ENCODE peak calls at places on chromosomes 11 and 22, in ten cellular contexts. One of them, this sample, is unnamed.

GRCh38 chr11:46537851-46538295 is 56.0 kb downstream of the AMBRA1 start:
- DNase-seq in brain microvascular endothelial cell: peak; percentile 59
- DNase-seq in suprapubic skin: no peak
- DNase-seq in body of pancreas: peak; percentile 66
- DNase-seq in HAP-1: no peak
- DNase-seq in heart left ventricle: peak; percentile 63
- DNase-seq in HCT116: peak; percentile 68
- DNase-seq in right atrium auricular region: no peak
- DNase-seq in mesendoderm: peak; percentile 96
- DNase-seq in uterus: peak; percentile 54
- DNase-seq in this sample: peak; percentile 81

GRCh38 chr11:72224587-72225410 is at the start of gene INPPL1:
- DNase-seq in HCT116: no peak
- DNase-seq in right atrium auricular region: peak; percentile 58
- DNase-seq in heart left ventricle: peak; percentile 63
- DNase-seq in mesendoderm: peak; percentile 70
- DNase-seq in brain microvascular endothelial cell: no peak
- DNase-seq in suprapubic skin: no peak
- DNase-seq in HAP-1: peak; percentile 77
- DNase-seq in body of pancreas: peak; percentile 66
- DNase-seq in uterus: peak; percentile 57
- DNase-seq in this sample: peak; percentile 90

GRCh38 chr11:23732026-23732425 is 764.8 kb upstream of the LUZP2 start:
- DNase-seq in right atrium auricular region: no peak
- DNase-seq in mesendoderm: peak; percentile 47
- DNase-seq in suprapubic skin: no peak
- DNase-seq in brain microvascular endothelial cell: peak; percentile 37
- DNase-seq in uterus: no peak
- DNase-seq in body of pancreas: no peak
- DNase-seq in HCT116: no peak
- DNase-seq in heart left ventricle: no peak
- DNase-seq in HAP-1: no peak
- DNase-seq in this sample: no peak

GRCh38 chr11:10885703-10886363 is 28.0 kb upstream of the ZBED5 start:
- DNase-seq in heart left ventricle: no peak
- DNase-seq in body of pancreas: no peak
- DNase-seq in brain microvascular endothelial cell: peak; percentile 54
- DNase-seq in suprapubic skin: no peak
- DNase-seq in right atrium auricular region: no peak
- DNase-seq in HAP-1: no peak
- DNase-seq in uterus: no peak
- DNase-seq in mesendoderm: no peak
- DNase-seq in HCT116: no peak
- DNase-seq in this sample: no peak

GRCh38 chr11:11629368-11629767 is 7.6 kb upstream of the GALNT18 start:
- DNase-seq in HAP-1: no peak
- DNase-seq in body of pancreas: no peak
- DNase-seq in right atrium auricular region: no peak
- DNase-seq in uterus: no peak
- DNase-seq in mesendoderm: no peak
- DNase-seq in brain microvascular endothelial cell: no peak
- DNase-seq in heart left ventricle: no peak
- DNase-seq in HCT116: no peak
- DNase-seq in suprapubic skin: no peak
- DNase-seq in this sample: no peak

GRCh38 chr11:123356539-123356938 is 73.5 kb upstream of the GRAMD1B start:
- DNase-seq in heart left ventricle: no peak
- DNase-seq in HCT116: no peak
- DNase-seq in uterus: no peak
- DNase-seq in right atrium auricular region: no peak
- DNase-seq in body of pancreas: no peak
- DNase-seq in brain microvascular endothelial cell: no peak
- DNase-seq in HAP-1: no peak
- DNase-seq in suprapubic skin: no peak
- DNase-seq in mesendoderm: no peak
- DNase-seq in this sample: no peak

GRCh38 chr22:27752771-27753170 is 48.8 kb downstream of the MN1 start:
- DNase-seq in suprapubic skin: no peak
- DNase-seq in uterus: peak; percentile 47
- DNase-seq in heart left ventricle: peak; percentile 83
- DNase-seq in HCT116: no peak
- DNase-seq in right atrium auricular region: peak; percentile 74
- DNase-seq in brain microvascular endothelial cell: peak; percentile 11
- DNase-seq in HAP-1: no peak
- DNase-seq in body of pancreas: no peak
- DNase-seq in mesendoderm: no peak
- DNase-seq in this sample: peak; percentile 27

GRCh38 chr11:32469791-32470190 is 34.5 kb upstream of the WT1 start:
- DNase-seq in right atrium auricular region: no peak
- DNase-seq in suprapubic skin: no peak
- DNase-seq in HCT116: no peak
- DNase-seq in brain microvascular endothelial cell: no peak
- DNase-seq in uterus: no peak
- DNase-seq in body of pancreas: no peak
- DNase-seq in mesendoderm: no peak
- DNase-seq in HAP-1: no peak
- DNase-seq in heart left ventricle: no peak
- DNase-seq in this sample: no peak

GRCh38 chr11:16924826-16925494 is 89.3 kb downstream of the PLEKHA7 start:
- DNase-seq in mesendoderm: peak; percentile 91
- DNase-seq in brain microvascular endothelial cell: peak; percentile 6
- DNase-seq in uterus: peak; percentile 23
- DNase-seq in right atrium auricular region: no peak
- DNase-seq in heart left ventricle: peak; percentile 62
- DNase-seq in HAP-1: peak; percentile 33
- DNase-seq in suprapubic skin: no peak
- DNase-seq in HCT116: peak; percentile 78
- DNase-seq in body of pancreas: peak; percentile 86
- DNase-seq in this sample: peak; percentile 87

GRCh38 chr11:104663190-104664140 is 234.8 kb downstream of the CASP12 start:
- DNase-seq in suprapubic skin: no peak
- DNase-seq in HAP-1: no peak
- DNase-seq in body of pancreas: no peak
- DNase-seq in heart left ventricle: no peak
- DNase-seq in HCT116: no peak
- DNase-seq in right atrium auricular region: no peak
- DNase-seq in mesendoderm: peak; percentile 31
- DNase-seq in uterus: no peak
- DNase-seq in brain microvascular endothelial cell: no peak
- DNase-seq in this sample: no peak

GRCh38 chr11:79262221-79262620 is 178.6 kb downstream of the TENM4 start:
- DNase-seq in brain microvascular endothelial cell: no peak
- DNase-seq in HCT116: no peak
- DNase-seq in HAP-1: no peak
- DNase-seq in suprapubic skin: no peak
- DNase-seq in body of pancreas: no peak
- DNase-seq in mesendoderm: no peak
- DNase-seq in heart left ventricle: no peak
- DNase-seq in right atrium auricular region: no peak
- DNase-seq in uterus: no peak
- DNase-seq in this sample: no peak
- H3K4me3 ChIP-seq in brain microvascular endothelial cell: no peak overlapping the region
- H3K4me3 ChIP-seq in HCT116: no peak overlapping the region
- H3K4me3 ChIP-seq in HAP-1: no peak overlapping the region
- H3K4me3 ChIP-seq in suprapubic skin: no peak overlapping the region
- H3K4me3 ChIP-seq in body of pancreas: no peak overlapping the region
- H3K4me3 ChIP-seq in mesendoderm: no peak overlapping the region
- H3K4me3 ChIP-seq in heart left ventricle: no peak overlapping the region
- H3K4me3 ChIP-seq in right atrium auricular region: no peak overlapping the region
- H3K4me3 ChIP-seq in uterus: no peak overlapping the region
- H3K4me3 ChIP-seq in this sample: no peak overlapping the region

GRCh38 chr11:44305643-44306468 is 4.1 kb downstream of the ALX4 start:
- DNase-seq in heart left ventricle: no peak
- DNase-seq in suprapubic skin: no peak
- DNase-seq in body of pancreas: peak; percentile 31
- DNase-seq in HAP-1: peak; percentile 35
- DNase-seq in uterus: no peak
- DNase-seq in right atrium auricular region: no peak
- DNase-seq in HCT116: no peak
- DNase-seq in brain microvascular endothelial cell: peak; percentile 9
- DNase-seq in mesendoderm: no peak
- DNase-seq in this sample: peak; percentile 89

GRCh38 chr11:44308256-44308922 is 1.6 kb downstream of the ALX4 start:
- DNase-seq in right atrium auricular region: no peak
- DNase-seq in suprapubic skin: no peak
- DNase-seq in mesendoderm: no peak
- DNase-seq in body of pancreas: no peak
- DNase-seq in uterus: no peak
- DNase-seq in HCT116: no peak
- DNase-seq in HAP-1: no peak
- DNase-seq in heart left ventricle: no peak
- DNase-seq in brain microvascular endothelial cell: no peak
- DNase-seq in this sample: peak; percentile 59

GRCh38 chr11:44307340-44308099 is 2.4 kb downstream of the ALX4 start:
- DNase-seq in HCT116: no peak
- DNase-seq in brain microvascular endothelial cell: no peak
- DNase-seq in right atrium auricular region: no peak
- DNase-seq in suprapubic skin: no peak
- DNase-seq in uterus: no peak
- DNase-seq in HAP-1: no peak
- DNase-seq in body of pancreas: no peak
- DNase-seq in mesendoderm: no peak
- DNase-seq in heart left ventricle: no peak
- DNase-seq in this sample: peak; percentile 50

GRCh38 chr11:44305149-44305642 is 4.7 kb downstream of the ALX4 start:
- DNase-seq in heart left ventricle: no peak
- DNase-seq in HCT116: no peak
- DNase-seq in suprapubic skin: no peak
- DNase-seq in right atrium auricular region: no peak
- DNase-seq in mesendoderm: no peak
- DNase-seq in uterus: no peak
- DNase-seq in HAP-1: no peak
- DNase-seq in body of pancreas: no peak
- DNase-seq in brain microvascular endothelial cell: no peak
- DNase-seq in this sample: no peak

GRCh38 chr11:44306469-44307244 is 3.3 kb downstream of the ALX4 start:
- DNase-seq in brain microvascular endothelial cell: no peak
- DNase-seq in HCT116: no peak
- DNase-seq in HAP-1: no peak
- DNase-seq in suprapubic skin: no peak
- DNase-seq in heart left ventricle: no peak
- DNase-seq in body of pancreas: no peak
- DNase-seq in uterus: no peak
- DNase-seq in right atrium auricular region: no peak
- DNase-seq in mesendoderm: no peak
- DNase-seq in this sample: peak; percentile 60
- H3K27me3 ChIP-seq in brain microvascular endothelial cell: peaks cover 93% of the 10 kb centered on the region
- H3K27me3 ChIP-seq in HCT116: no peaks in the 10 kb centered on the region
- H3K27me3 ChIP-seq in HAP-1: peaks cover 50% of the 10 kb centered on the region
- H3K27me3 ChIP-seq in suprapubic skin: peaks cover 100% of the 10 kb centered on the region
- H3K27me3 ChIP-seq in heart left ventricle: peaks cover 100% of the 10 kb centered on the region
- H3K27me3 ChIP-seq in body of pancreas: peaks cover 66% of the 10 kb centered on the region
- H3K27me3 ChIP-seq in uterus: peaks cover 35% of the 10 kb centered on the region
- H3K27me3 ChIP-seq in right atrium auricular region: peaks cover 47% of the 10 kb centered on the region
- H3K27me3 ChIP-seq in mesendoderm: peaks cover 80% of the 10 kb centered on the region
- H3K27me3 ChIP-seq in this sample: peaks cover 100% of the 10 kb centered on the region

GRCh38 chr11:6488831-6489230 is 7.5 kb downstream of the TIMM10B start:
- DNase-seq in right atrium auricular region: no peak
- DNase-seq in body of pancreas: no peak
- DNase-seq in HCT116: no peak
- DNase-seq in uterus: no peak
- DNase-seq in suprapubic skin: no peak
- DNase-seq in HAP-1: no peak
- DNase-seq in brain microvascular endothelial cell: no peak
- DNase-seq in heart left ventricle: no peak
- DNase-seq in mesendoderm: no peak
- DNase-seq in this sample: no peak
- H3K36me3 ChIP-seq in right atrium auricular region: peaks cover 38% of the 10 kb centered on the region
- H3K36me3 ChIP-seq in body of pancreas: no peaks in the 10 kb centered on the region
- H3K36me3 ChIP-seq in HCT116: peaks cover 12% of the 10 kb centered on the region
- H3K36me3 ChIP-seq in uterus: no peaks in the 10 kb centered on the region
- H3K36me3 ChIP-seq in suprapubic skin: peaks cover 64% of the 10 kb centered on the region
- H3K36me3 ChIP-seq in HAP-1: peaks cover 46% of the 10 kb centered on the region
- H3K36me3 ChIP-seq in brain microvascular endothelial cell: peaks cover 24% of the 10 kb centered on the region
- H3K36me3 ChIP-seq in heart left ventricle: peaks cover 95% of the 10 kb centered on the region
- H3K36me3 ChIP-seq in mesendoderm: no peaks in the 10 kb centered on the region
- H3K36me3 ChIP-seq in this sample: peaks cover 12% of the 10 kb centered on the region

GRCh38 chr22:49525366-49525765 is 302.3 kb downstream of the BRD1 start:
- DNase-seq in HAP-1: no peak
- DNase-seq in heart left ventricle: no peak
- DNase-seq in uterus: no peak
- DNase-seq in body of pancreas: no peak
- DNase-seq in HCT116: no peak
- DNase-seq in right atrium auricular region: no peak
- DNase-seq in brain microvascular endothelial cell: no peak
- DNase-seq in mesendoderm: no peak
- DNase-seq in suprapubic skin: no peak
- DNase-seq in this sample: no peak

GRCh38 chr22:49525776-49526535 is 301.7 kb downstream of the BRD1 start:
- DNase-seq in mesendoderm: no peak
- DNase-seq in HCT116: no peak
- DNase-seq in suprapubic skin: no peak
- DNase-seq in HAP-1: no peak
- DNase-seq in brain microvascular endothelial cell: no peak
- DNase-seq in uterus: no peak
- DNase-seq in heart left ventricle: no peak
- DNase-seq in right atrium auricular region: no peak
- DNase-seq in body of pancreas: no peak
- DNase-seq in this sample: no peak

GRCh38 chr22:49530671-49531532 is 296.8 kb downstream of the BRD1 start:
- DNase-seq in HAP-1: no peak
- DNase-seq in right atrium auricular region: no peak
- DNase-seq in body of pancreas: no peak
- DNase-seq in mesendoderm: no peak
- DNase-seq in brain microvascular endothelial cell: no peak
- DNase-seq in suprapubic skin: no peak
- DNase-seq in heart left ventricle: no peak
- DNase-seq in HCT116: no peak
- DNase-seq in uterus: no peak
- DNase-seq in this sample: no peak

GRCh38 chr22:49528420-49528720 is 299.3 kb downstream of the BRD1 start:
- DNase-seq in body of pancreas: no peak
- DNase-seq in HAP-1: no peak
- DNase-seq in heart left ventricle: no peak
- DNase-seq in right atrium auricular region: no peak
- DNase-seq in HCT116: no peak
- DNase-seq in mesendoderm: no peak
- DNase-seq in uterus: no peak
- DNase-seq in suprapubic skin: no peak
- DNase-seq in brain microvascular endothelial cell: no peak
- DNase-seq in this sample: no peak

DNA sequence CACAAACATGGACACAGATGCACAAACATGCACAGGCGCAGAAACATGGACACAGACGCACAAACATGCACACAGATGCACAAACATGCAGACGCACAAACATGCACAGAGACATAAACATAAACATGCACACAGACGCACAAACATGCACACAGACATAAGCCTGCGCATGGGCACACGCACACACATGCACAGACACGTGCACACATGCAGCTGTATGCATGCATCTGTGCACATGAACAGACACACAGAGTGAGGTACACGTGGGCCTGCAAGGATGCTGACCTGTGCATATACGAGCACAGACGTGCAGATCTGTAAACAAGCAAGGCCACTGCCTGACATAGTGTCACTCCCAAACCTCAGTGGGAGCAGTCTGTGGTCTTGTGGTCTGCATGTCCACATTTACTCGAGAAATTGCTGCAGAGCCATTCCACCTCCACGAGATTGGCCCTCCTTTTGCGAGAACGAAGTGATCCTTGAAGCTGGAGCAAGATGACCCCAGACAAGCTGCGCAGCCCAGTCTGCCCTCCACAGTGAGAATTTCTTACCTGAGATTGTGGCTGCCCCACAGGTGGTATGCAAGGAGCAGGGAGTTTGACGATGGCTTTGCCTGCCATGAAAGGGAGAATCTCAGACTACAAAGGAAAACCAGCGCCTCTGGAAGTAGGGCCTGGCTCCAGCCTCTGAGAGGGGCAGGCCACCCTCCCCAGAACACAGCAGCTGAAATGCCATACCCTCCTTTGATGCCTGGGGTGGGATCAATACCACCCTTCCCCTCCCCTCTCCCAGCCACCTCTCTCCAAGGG is 299.9 kb downstream of the BRD1 start:
- DNase-seq in heart left ventricle: no peak
- DNase-seq in HAP-1: no peak
- DNase-seq in right atrium auricular region: no peak
- DNase-seq in uterus: no peak
- DNase-seq in brain microvascular endothelial cell: no peak
- DNase-seq in HCT116: no peak
- DNase-seq in body of pancreas: no peak
- DNase-seq in mesendoderm: no peak
- DNase-seq in suprapubic skin: no peak
- DNase-seq in this sample: no peak
- H3K4me3 ChIP-seq in heart left ventricle: no peak overlapping the region
- H3K4me3 ChIP-seq in HAP-1: no peak overlapping the region
- H3K4me3 ChIP-seq in right atrium auricular region: no peak overlapping the region
- H3K4me3 ChIP-seq in uterus: no peak overlapping the region
- H3K4me3 ChIP-seq in brain microvascular endothelial cell: no peak overlapping the region
- H3K4me3 ChIP-seq in HCT116: no peak overlapping the region
- H3K4me3 ChIP-seq in body of pancreas: no peak overlapping the region
- H3K4me3 ChIP-seq in mesendoderm: no peak overlapping the region
- H3K4me3 ChIP-seq in suprapubic skin: no peak overlapping the region
- H3K4me3 ChIP-seq in this sample: no peak overlapping the region

This sample was measured in H7.